ENCODE peak calls at places on chromosomes 6 and 20, in four cellular contexts. N, R, U and V are unnamed samples.

GRCh38 chr6:119187596-119187995 is 109.1 kb upstream of the FAM184A start:
- DNase-seq in U (no peak), R (no peak), N (no peak), V (no peak)

GRCh38 chr20:56372850-56373249 is 14.1 kb downstream of the FAM210B start:
- DNase-seq in R (no peak), N (peak; percentile 27), U (no peak), V (no peak)

GRCh38 chr6:133353061-133353460 is 111.9 kb downstream of the EYA4 start:
- DNase-seq in N (no peak), R (no peak), U (no peak), V (no peak)

GRCh38 chr6:55866110-55866509 is 9.3 kb downstream of the BMP5 start:
- DNase-seq in U (no peak), N (no peak), R (no peak), V (no peak)

GRCh38 chr6:139597781-139598368 is 223.4 kb upstream of the CITED2 start:
- DNase-seq in U (peak; percentile 87), N (peak; percentile 32), R (no peak), V (no peak)

GRCh38 chr6:159929819-159930218 is 39.0 kb downstream of the MAS1 start:
- DNase-seq in N (peak; percentile 68), R (no peak), U (no peak), V (peak; percentile 73)

GRCh38 chr6:25943887-25944286 is 13.4 kb upstream of the SLC17A2 start:
- DNase-seq in R (no peak), N (no peak), U (no peak), V (no peak)

GRCh38 chr20:674936-675452 is 608 bp downstream of the SCRT2 start:
- DNase-seq in R (no peak), U (no peak), N (no peak), V (no peak)

GRCh38 chr6:20574355-20574754 is 40.1 kb downstream of the CDKAL1 start:
- DNase-seq in N (no peak), R (no peak), U (no peak), V (no peak)

GRCh38 chr20:52103469-52103910 is 88.1 kb downstream of the ZFP64 start:
- DNase-seq in N (peak; percentile 14), U (no peak), R (peak; percentile 67), V (no peak)
- TF ChIP-seq ESRRA in N (no peak), U (no peak), R (no peak), V (no peak)

GRCh38 chr6:13484827-13485226 is 2.6 kb downstream of the GFOD1 start:
- DNase-seq in U (no peak), R (no peak), N (no peak), V (no peak)

GRCh38 chr6:13487122-13488014 is at the start of gene GFOD1:
- DNase-seq in U (peak; percentile 63), R (peak; percentile 83), N (peak; percentile 91), V (no peak)

GRCh38 chr6:13485303-13485702 is 2.1 kb downstream of the GFOD1 start:
- DNase-seq in R (no peak), N (no peak), U (no peak), V (no peak)

GRCh38 chr6:13486679-13487121 is 700 bp downstream of the GFOD1 start:
- DNase-seq in U (peak; percentile 24), R (peak; percentile 62), N (peak; percentile 73), V (no peak)

DNA sequence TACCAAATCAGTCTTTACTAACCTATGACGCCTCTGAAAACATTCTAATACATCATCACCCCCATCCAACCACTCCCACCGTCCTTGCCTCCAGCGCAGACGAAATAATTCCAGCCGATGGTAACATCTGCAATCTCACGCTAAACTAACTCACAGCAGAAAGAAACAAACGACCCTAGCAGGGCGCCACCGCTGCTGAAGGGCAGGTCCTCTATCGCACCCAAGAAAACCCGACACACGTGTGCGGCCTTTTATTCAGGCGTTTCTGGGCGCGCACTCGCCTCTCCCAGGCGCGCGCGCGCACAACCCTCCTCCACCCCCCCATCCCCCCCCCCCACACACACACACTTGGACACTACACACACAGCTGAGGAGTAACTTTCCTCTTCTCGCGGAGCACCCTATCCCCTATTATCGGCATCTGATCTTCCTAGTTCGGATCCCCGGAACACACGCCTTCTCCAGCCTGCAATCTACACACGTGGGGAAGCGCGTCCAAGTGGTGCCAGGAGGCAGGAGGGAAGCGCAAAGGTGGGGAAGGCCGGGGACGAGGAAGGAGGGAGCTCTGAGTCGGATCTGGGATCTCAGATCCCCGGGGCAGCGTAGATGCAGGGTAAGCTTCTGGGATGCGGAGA is 1.4 kb downstream of the GFOD1 start:
- DNase-seq in N (peak; percentile 83), R (peak; percentile 32), U (peak; percentile 43), V (no peak)
- TF ChIP-seq CREM in N (no peak), R (no peak), U (no peak), V (peak; percentile 36)

GRCh38 chr6:121521164-121521555 is 85.7 kb downstream of the GJA1 start:
- DNase-seq in R (no peak), N (no peak), U (no peak), V (no peak)

GRCh38 chr6:121522265-121522664 is 86.8 kb downstream of the GJA1 start:
- DNase-seq in U (no peak), R (no peak), N (no peak), V (no peak)

GRCh38 chr6:121522771-121523386 is 87.4 kb downstream of the GJA1 start:
- DNase-seq in N (no peak), U (no peak), R (no peak), V (no peak)

GRCh38 chr6:121526282-121526681 is 90.8 kb downstream of the GJA1 start:
- DNase-seq in R (no peak), N (no peak), U (no peak), V (no peak)

GRCh38 chr6:121523628-121524027 is 88.2 kb downstream of the GJA1 start:
- DNase-seq in R (no peak), U (no peak), N (no peak), V (no peak)
- TF ChIP-seq ESRRA in R (no peak), U (no peak), N (no peak), V (no peak)

DNA sequence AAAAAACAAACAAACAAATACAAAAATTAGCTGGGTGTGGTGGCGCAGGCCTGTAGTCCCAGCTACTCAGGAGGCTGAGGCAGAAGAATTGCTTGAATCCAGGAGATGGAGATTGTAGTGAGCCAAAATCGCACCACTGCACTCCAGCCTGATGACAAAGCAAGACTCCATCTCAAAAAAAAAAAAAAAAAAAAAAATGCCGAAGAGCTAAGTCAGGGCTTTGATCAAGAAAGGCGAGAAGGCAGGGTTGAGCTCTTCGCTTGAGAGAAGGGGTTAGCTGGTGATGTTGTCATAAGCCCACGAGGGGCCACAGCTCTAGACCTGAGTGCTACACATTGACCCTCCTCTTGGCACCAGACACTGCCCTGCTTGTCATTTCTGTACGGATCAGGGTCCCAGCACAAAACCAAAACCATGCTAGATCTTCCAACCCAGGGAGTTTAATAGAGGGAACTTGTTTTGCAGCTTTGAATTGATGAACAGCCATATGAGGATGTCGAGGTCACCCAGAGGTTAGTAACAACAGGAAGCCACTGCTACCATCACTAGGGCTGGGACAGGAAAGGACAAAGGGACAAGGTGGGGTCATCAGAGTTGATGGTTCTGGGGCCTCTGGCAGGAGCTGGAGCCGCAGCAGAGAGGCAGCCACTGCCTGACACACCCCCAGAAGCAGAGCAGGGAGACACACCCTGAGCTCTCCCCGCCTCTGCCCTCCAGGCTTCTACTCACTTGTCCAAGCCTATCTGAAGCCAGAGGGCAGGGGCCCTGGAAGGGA is 122.7 kb downstream of the SNX5 start:
- DNase-seq in R (no peak), N (no peak), U (peak; percentile 76), V (no peak)
- TF ChIP-seq CREM in R (no peak), N (no peak), U (no peak), V (no peak)

GRCh38 chr6:169079650-169080049 is 174.0 kb downstream of the THBS2 start:
- DNase-seq in R (no peak), N (no peak), U (no peak), V (no peak)
- TF ChIP-seq ESRRA in R (no peak), N (no peak), U (no peak), V (no peak)

DNA sequence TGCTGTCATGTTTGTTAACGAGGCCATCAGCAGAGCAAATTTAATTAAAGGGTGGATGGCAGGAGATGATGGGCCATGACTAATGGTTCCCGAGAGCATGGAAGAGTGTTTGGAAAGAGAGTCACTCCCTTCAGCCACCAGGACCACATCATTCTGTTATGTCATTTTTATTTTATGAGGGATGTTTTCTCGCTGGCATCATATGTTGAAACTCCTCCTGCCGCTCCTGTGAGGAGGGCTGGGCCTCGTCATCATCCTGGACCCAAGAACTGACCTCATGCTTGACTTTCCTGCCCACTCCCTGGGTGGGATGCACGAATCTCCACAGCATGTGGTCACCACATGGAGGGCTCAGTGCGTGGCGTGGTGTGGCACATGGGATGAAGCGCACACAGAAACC is 86.4 kb upstream of the FRMD1 start:
- DNase-seq in U (no peak), R (no peak), N (no peak), V (no peak)
- TF ChIP-seq CREM in U (no peak), R (no peak), N (no peak), V (no peak)

GRCh38 chr6:136968831-136969230 is 46.7 kb downstream of the SLC35D3 start:
- DNase-seq in U (no peak), N (peak; percentile 21), R (no peak), V (no peak)
- TF ChIP-seq ESRRA in U (no peak), N (no peak), R (no peak), V (no peak)

DNA sequence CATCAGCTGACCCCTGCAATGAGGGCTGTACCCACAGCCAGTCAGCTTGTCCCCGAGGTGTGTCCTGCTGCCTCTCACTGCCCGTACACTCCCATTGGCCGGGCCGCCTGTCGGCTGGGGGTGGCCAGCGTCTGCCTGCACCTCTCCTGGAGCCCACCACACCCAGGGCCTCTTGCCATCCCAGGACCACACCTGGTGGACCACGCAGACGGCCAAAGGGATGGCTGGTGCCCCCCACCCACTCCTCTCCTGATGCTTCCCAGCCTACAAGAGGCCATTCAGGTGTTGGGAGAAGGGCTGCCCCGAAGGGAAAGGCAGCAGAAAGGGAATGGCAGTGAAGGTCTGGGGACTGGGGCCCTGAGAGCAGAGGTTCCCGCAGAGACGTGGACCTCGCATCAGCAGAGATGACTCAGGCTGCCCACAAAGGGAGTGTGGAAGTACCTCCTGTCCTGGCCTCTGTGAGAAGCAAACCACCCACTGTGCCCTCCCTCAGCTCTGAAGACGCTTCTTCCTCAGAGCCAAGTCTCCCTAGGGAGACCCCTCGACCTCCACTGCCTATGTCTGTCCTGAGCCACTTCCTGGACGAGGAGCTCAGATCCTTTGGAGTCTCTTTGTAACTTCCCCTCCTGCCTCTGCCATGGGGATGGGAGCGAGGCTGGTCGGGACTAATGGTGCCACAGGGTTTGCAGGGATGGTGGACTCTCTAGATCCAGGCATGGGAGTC is 60.9 kb downstream of the PYGB start:
- DNase-seq in R (no peak), N (peak; percentile 9), U (peak; percentile 28), V (no peak)
- TF ChIP-seq CREM in R (no peak), N (no peak), U (no peak), V (no peak)

GRCh38 chr6:151763303-151763702 is 44.2 kb upstream of the ESR1 start:
- DNase-seq in N (no peak), R (no peak), U (peak; percentile 15), V (no peak)

GRCh38 chr6:151760486-151760885 is 47.0 kb upstream of the ESR1 start:
- DNase-seq in N (no peak), U (no peak), R (no peak), V (no peak)

GRCh38 chr6:151765444-151765886 is 42.0 kb upstream of the ESR1 start:
- DNase-seq in U (peak; percentile 79), R (peak; percentile 20), N (peak; percentile 69), V (no peak)

GRCh38 chr6:151762817-151763216 is 44.7 kb upstream of the ESR1 start:
- DNase-seq in U (no peak), N (no peak), R (no peak), V (no peak)

GRCh38 chr6:151763938-151764680 is 43.4 kb upstream of the ESR1 start:
- DNase-seq in R (peak; percentile 97), U (peak; percentile 46), N (peak; percentile 58), V (no peak)
- TF ChIP-seq ESRRA in R (no peak), U (no peak), N (no peak), V (no peak)

GRCh38 chr6:33745558-33745957 is 1.1 kb downstream of the IP6K3 start:
- DNase-seq in R (no peak), N (no peak), U (peak; percentile 45), V (no peak)
- TF ChIP-seq CREM in R (no peak), N (no peak), U (no peak), V (no peak)